ENCODE peak calls at places on chromosome 21, in ten cellular contexts. One of them, this sample, is unnamed.

GRCh38 chr21:29148535-29148934 is 18.1 kb downstream of the MAP3K7CL start:
- DNase-seq in stomach: no peak
- DNase-seq in right lobe of liver: no peak
- DNase-seq in upper lobe of left lung: no peak
- DNase-seq in esophagus squamous epithelium: no peak
- DNase-seq in prostate gland: peak; percentile 47
- DNase-seq in Peyer's patch: no peak
- DNase-seq in uterus: no peak
- DNase-seq in thyroid gland: no peak
- DNase-seq in endothelial cell of umbilical vein: no peak
- DNase-seq in this sample: no peak

GRCh38 chr21:29218749-29219148 is 80.0 kb upstream of the BACH1 start:
- DNase-seq in stomach: no peak
- DNase-seq in right lobe of liver: no peak
- DNase-seq in upper lobe of left lung: no peak
- DNase-seq in esophagus squamous epithelium: no peak
- DNase-seq in prostate gland: peak; percentile 79
- DNase-seq in Peyer's patch: no peak
- DNase-seq in uterus: no peak
- DNase-seq in thyroid gland: no peak
- DNase-seq in endothelial cell of umbilical vein: no peak
- DNase-seq in this sample: no peak

GRCh38 chr21:17461014-17461413 is 51.8 kb upstream of the CXADR start:
- DNase-seq in stomach: no peak
- DNase-seq in right lobe of liver: no peak
- DNase-seq in upper lobe of left lung: no peak
- DNase-seq in esophagus squamous epithelium: no peak
- DNase-seq in prostate gland: peak; percentile 41
- DNase-seq in Peyer's patch: no peak
- DNase-seq in uterus: peak; percentile 80
- DNase-seq in thyroid gland: no peak
- DNase-seq in endothelial cell of umbilical vein: no peak
- DNase-seq in this sample: peak; percentile 79

GRCh38 chr21:30642564-30642963 is at the start of gene KRTAP20-3:
- DNase-seq in stomach: no peak
- DNase-seq in right lobe of liver: no peak
- DNase-seq in upper lobe of left lung: no peak
- DNase-seq in esophagus squamous epithelium: no peak
- DNase-seq in prostate gland: no peak
- DNase-seq in Peyer's patch: no peak
- DNase-seq in uterus: no peak
- DNase-seq in thyroid gland: no peak
- DNase-seq in endothelial cell of umbilical vein: no peak
- DNase-seq in this sample: no peak

GRCh38 chr21:40760811-40761210 is 86.1 kb downstream of the DSCAM start:
- DNase-seq in stomach: no peak
- DNase-seq in right lobe of liver: no peak
- DNase-seq in upper lobe of left lung: no peak
- DNase-seq in esophagus squamous epithelium: no peak
- DNase-seq in prostate gland: no peak
- DNase-seq in Peyer's patch: no peak
- DNase-seq in uterus: no peak
- DNase-seq in thyroid gland: no peak
- DNase-seq in endothelial cell of umbilical vein: no peak
- DNase-seq in this sample: no peak

GRCh38 chr21:25080161-25080560 is 527.1 kb downstream of the MRPL39 start:
- DNase-seq in stomach: no peak
- DNase-seq in right lobe of liver: no peak
- DNase-seq in upper lobe of left lung: no peak
- DNase-seq in esophagus squamous epithelium: no peak
- DNase-seq in prostate gland: no peak
- DNase-seq in Peyer's patch: no peak
- DNase-seq in uterus: no peak
- DNase-seq in thyroid gland: no peak
- DNase-seq in endothelial cell of umbilical vein: no peak
- DNase-seq in this sample: no peak

GRCh38 chr21:44702111-44702972 is 5.4 kb downstream of the KRTAP10-12 start:
- DNase-seq in stomach: no peak
- DNase-seq in right lobe of liver: peak; percentile 38
- DNase-seq in upper lobe of left lung: peak; percentile 73
- DNase-seq in esophagus squamous epithelium: no peak
- DNase-seq in prostate gland: no peak
- DNase-seq in Peyer's patch: peak; percentile 38
- DNase-seq in uterus: no peak
- DNase-seq in thyroid gland: no peak
- DNase-seq in endothelial cell of umbilical vein: no peak
- DNase-seq in this sample: no peak

GRCh38 chr21:45114072-45114471 is 39.7 kb downstream of the ADARB1 start:
- DNase-seq in stomach: no peak
- DNase-seq in right lobe of liver: no peak
- DNase-seq in upper lobe of left lung: no peak
- DNase-seq in esophagus squamous epithelium: no peak
- DNase-seq in prostate gland: no peak
- DNase-seq in Peyer's patch: no peak
- DNase-seq in uterus: no peak
- DNase-seq in thyroid gland: no peak
- DNase-seq in endothelial cell of umbilical vein: no peak
- DNase-seq in this sample: no peak

GRCh38 chr21:39021475-39021832 is 161.8 kb downstream of the PSMG1 start:
- DNase-seq in stomach: no peak
- DNase-seq in right lobe of liver: no peak
- DNase-seq in upper lobe of left lung: peak; percentile 21
- DNase-seq in esophagus squamous epithelium: no peak
- DNase-seq in prostate gland: no peak
- DNase-seq in Peyer's patch: no peak
- DNase-seq in uterus: no peak
- DNase-seq in thyroid gland: no peak
- DNase-seq in endothelial cell of umbilical vein: no peak
- DNase-seq in this sample: no peak
- H3K27ac ChIP-seq in stomach: peak overlapping the region; percentile 75
- H3K27ac ChIP-seq in right lobe of liver: peak overlapping the region; percentile 8
- H3K27ac ChIP-seq in upper lobe of left lung: peak overlapping the region; percentile 76
- H3K27ac ChIP-seq in esophagus squamous epithelium: peak overlapping the region; percentile 83
- H3K27ac ChIP-seq in prostate gland: no peak overlapping the region
- H3K27ac ChIP-seq in Peyer's patch: peak overlapping the region; percentile 75
- H3K27ac ChIP-seq in uterus: peak overlapping the region; percentile 44
- H3K27ac ChIP-seq in thyroid gland: peak overlapping the region; percentile 92
- H3K27ac ChIP-seq in endothelial cell of umbilical vein: no peak overlapping the region
- H3K27ac ChIP-seq in this sample: no peak overlapping the region

GRCh38 chr21:36785615-36786014 is 86.7 kb downstream of the SIM2 start:
- DNase-seq in stomach: no peak
- DNase-seq in right lobe of liver: no peak
- DNase-seq in upper lobe of left lung: no peak
- DNase-seq in esophagus squamous epithelium: no peak
- DNase-seq in prostate gland: no peak
- DNase-seq in Peyer's patch: no peak
- DNase-seq in uterus: no peak
- DNase-seq in thyroid gland: no peak
- DNase-seq in endothelial cell of umbilical vein: no peak
- DNase-seq in this sample: no peak

GRCh38 chr21:36791150-36791549 is 92.2 kb downstream of the SIM2 start:
- DNase-seq in stomach: no peak
- DNase-seq in right lobe of liver: no peak
- DNase-seq in upper lobe of left lung: no peak
- DNase-seq in esophagus squamous epithelium: no peak
- DNase-seq in prostate gland: peak; percentile 48
- DNase-seq in Peyer's patch: no peak
- DNase-seq in uterus: no peak
- DNase-seq in thyroid gland: no peak
- DNase-seq in endothelial cell of umbilical vein: no peak
- DNase-seq in this sample: no peak

GRCh38 chr21:36790616-36791015 is 91.7 kb downstream of the SIM2 start:
- DNase-seq in stomach: no peak
- DNase-seq in right lobe of liver: no peak
- DNase-seq in upper lobe of left lung: no peak
- DNase-seq in esophagus squamous epithelium: no peak
- DNase-seq in prostate gland: peak; percentile 69
- DNase-seq in Peyer's patch: no peak
- DNase-seq in uterus: no peak
- DNase-seq in thyroid gland: no peak
- DNase-seq in endothelial cell of umbilical vein: no peak
- DNase-seq in this sample: no peak

GRCh38 chr21:36784942-36785341 is 86.0 kb downstream of the SIM2 start:
- DNase-seq in stomach: no peak
- DNase-seq in right lobe of liver: no peak
- DNase-seq in upper lobe of left lung: no peak
- DNase-seq in esophagus squamous epithelium: no peak
- DNase-seq in prostate gland: peak; percentile 32
- DNase-seq in Peyer's patch: no peak
- DNase-seq in uterus: no peak
- DNase-seq in thyroid gland: no peak
- DNase-seq in endothelial cell of umbilical vein: no peak
- DNase-seq in this sample: no peak

DNA sequence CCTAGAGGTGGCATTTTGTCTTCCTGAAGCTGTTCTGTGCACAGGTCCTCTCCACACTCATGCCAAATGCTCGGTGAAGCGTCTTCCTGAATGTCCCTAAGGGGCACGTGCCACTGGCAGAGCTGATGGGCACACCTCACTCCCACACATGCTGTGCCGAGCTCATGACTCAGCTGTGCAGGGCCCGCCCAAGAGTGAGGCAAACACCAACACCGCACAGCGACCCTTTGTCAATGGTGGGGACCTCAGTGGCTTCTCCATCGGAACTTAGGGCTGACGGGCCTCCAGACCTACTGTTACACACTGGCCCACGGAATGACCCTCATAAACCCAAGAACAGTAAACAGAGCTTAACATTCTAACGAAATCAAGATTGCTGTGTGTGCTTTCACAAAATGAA is 89.2 kb downstream of the SIM2 start:
- DNase-seq in stomach: peak; percentile 62
- DNase-seq in right lobe of liver: no peak
- DNase-seq in upper lobe of left lung: peak; percentile 28
- DNase-seq in esophagus squamous epithelium: no peak
- DNase-seq in prostate gland: peak; percentile 72
- DNase-seq in Peyer's patch: peak; percentile 68
- DNase-seq in uterus: no peak
- DNase-seq in thyroid gland: peak; percentile 24
- DNase-seq in endothelial cell of umbilical vein: no peak
- DNase-seq in this sample: no peak
- TF ChIP-seq POLR2A in stomach: no peak
- TF ChIP-seq POLR2A in right lobe of liver: no peak
- TF ChIP-seq POLR2A in upper lobe of left lung: no peak
- TF ChIP-seq POLR2A in esophagus squamous epithelium: no peak
- TF ChIP-seq POLR2A in prostate gland: no peak
- TF ChIP-seq POLR2A in Peyer's patch: no peak
- TF ChIP-seq POLR2A in uterus: no peak
- TF ChIP-seq POLR2A in thyroid gland: no peak
- TF ChIP-seq POLR2A in endothelial cell of umbilical vein: no peak
- TF ChIP-seq POLR2A in this sample: no peak

GRCh38 chr21:31726407-31726806 is 5.5 kb downstream of the SCAF4 start:
- DNase-seq in stomach: no peak
- DNase-seq in right lobe of liver: no peak
- DNase-seq in upper lobe of left lung: no peak
- DNase-seq in esophagus squamous epithelium: no peak
- DNase-seq in prostate gland: no peak
- DNase-seq in Peyer's patch: no peak
- DNase-seq in uterus: no peak
- DNase-seq in thyroid gland: no peak
- DNase-seq in endothelial cell of umbilical vein: no peak
- DNase-seq in this sample: no peak

GRCh38 chr21:31725202-31725840 is 6.6 kb downstream of the SCAF4 start:
- DNase-seq in stomach: no peak
- DNase-seq in right lobe of liver: no peak
- DNase-seq in upper lobe of left lung: no peak
- DNase-seq in esophagus squamous epithelium: no peak
- DNase-seq in prostate gland: no peak
- DNase-seq in Peyer's patch: no peak
- DNase-seq in uterus: no peak
- DNase-seq in thyroid gland: no peak
- DNase-seq in endothelial cell of umbilical vein: no peak
- DNase-seq in this sample: no peak

GRCh38 chr21:31721381-31721780 is 10.5 kb downstream of the SCAF4 start:
- DNase-seq in stomach: no peak
- DNase-seq in right lobe of liver: no peak
- DNase-seq in upper lobe of left lung: no peak
- DNase-seq in esophagus squamous epithelium: no peak
- DNase-seq in prostate gland: no peak
- DNase-seq in Peyer's patch: no peak
- DNase-seq in uterus: no peak
- DNase-seq in thyroid gland: no peak
- DNase-seq in endothelial cell of umbilical vein: no peak
- DNase-seq in this sample: no peak

GRCh38 chr21:31727181-31727580 is 4.7 kb downstream of the SCAF4 start:
- DNase-seq in stomach: no peak
- DNase-seq in right lobe of liver: no peak
- DNase-seq in upper lobe of left lung: no peak
- DNase-seq in esophagus squamous epithelium: no peak
- DNase-seq in prostate gland: no peak
- DNase-seq in Peyer's patch: no peak
- DNase-seq in uterus: no peak
- DNase-seq in thyroid gland: no peak
- DNase-seq in endothelial cell of umbilical vein: no peak
- DNase-seq in this sample: no peak

DNA sequence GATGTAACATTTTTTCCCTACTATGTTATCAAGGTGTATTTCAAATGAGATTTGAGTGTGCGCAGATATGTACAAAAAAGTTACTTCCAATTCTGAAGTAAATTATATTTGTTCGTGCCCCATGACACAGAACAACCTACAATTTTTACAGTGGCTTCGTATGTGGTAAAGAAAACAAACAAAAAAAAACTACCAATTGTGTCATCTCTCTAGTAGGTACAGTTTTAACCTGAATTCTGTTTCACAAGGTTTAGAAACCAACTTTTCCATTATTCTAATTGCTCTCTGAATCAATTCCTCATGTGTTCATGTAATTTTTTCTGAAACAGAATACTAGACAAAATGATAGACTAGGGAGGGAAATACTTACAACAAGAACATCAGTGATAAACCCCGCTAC is 7.4 kb downstream of the SCAF4 start:
- DNase-seq in stomach: no peak
- DNase-seq in right lobe of liver: no peak
- DNase-seq in upper lobe of left lung: no peak
- DNase-seq in esophagus squamous epithelium: no peak
- DNase-seq in prostate gland: no peak
- DNase-seq in Peyer's patch: no peak
- DNase-seq in uterus: no peak
- DNase-seq in thyroid gland: no peak
- DNase-seq in endothelial cell of umbilical vein: no peak
- DNase-seq in this sample: no peak
- H3K36me3 ChIP-seq in stomach: no peaks in the 10 kb centered on the region
- H3K36me3 ChIP-seq in right lobe of liver: no peaks in the 10 kb centered on the region
- H3K36me3 ChIP-seq in upper lobe of left lung: no peaks in the 10 kb centered on the region
- H3K36me3 ChIP-seq in esophagus squamous epithelium: no peaks in the 10 kb centered on the region
- H3K36me3 ChIP-seq in prostate gland: no peaks in the 10 kb centered on the region
- H3K36me3 ChIP-seq in Peyer's patch: no peaks in the 10 kb centered on the region
- H3K36me3 ChIP-seq in uterus: no peaks in the 10 kb centered on the region
- H3K36me3 ChIP-seq in thyroid gland: no peaks in the 10 kb centered on the region
- H3K36me3 ChIP-seq in endothelial cell of umbilical vein: no peaks in the 10 kb centered on the region
- H3K36me3 ChIP-seq in this sample: no peaks in the 10 kb centered on the region

DNA sequence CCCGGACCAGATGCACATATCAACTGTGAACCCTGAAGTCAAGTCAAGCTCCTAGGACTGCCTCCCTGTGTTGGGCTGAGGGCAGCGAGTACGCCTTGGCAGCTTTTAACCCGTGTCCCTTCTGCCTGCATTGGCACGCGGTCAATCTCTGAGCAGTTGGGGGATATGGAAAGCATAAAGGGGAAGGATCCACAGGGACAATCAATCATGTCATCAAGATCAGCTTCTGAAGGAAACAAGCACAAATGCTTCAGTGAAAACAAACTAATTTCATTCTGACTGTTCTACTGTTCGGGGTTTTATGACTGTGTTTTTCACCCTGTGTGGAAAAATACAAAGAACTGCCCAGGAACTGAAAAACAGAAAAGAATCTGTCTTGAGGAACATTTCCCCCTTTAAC is 106.2 kb downstream of the RUNX1 start:
- DNase-seq in stomach: no peak
- DNase-seq in right lobe of liver: no peak
- DNase-seq in upper lobe of left lung: no peak
- DNase-seq in esophagus squamous epithelium: no peak
- DNase-seq in prostate gland: no peak
- DNase-seq in Peyer's patch: no peak
- DNase-seq in uterus: no peak
- DNase-seq in thyroid gland: no peak
- DNase-seq in endothelial cell of umbilical vein: no peak
- DNase-seq in this sample: no peak
- H3K27ac ChIP-seq in stomach: no peak overlapping the region
- H3K27ac ChIP-seq in right lobe of liver: no peak overlapping the region
- H3K27ac ChIP-seq in upper lobe of left lung: no peak overlapping the region
- H3K27ac ChIP-seq in esophagus squamous epithelium: no peak overlapping the region
- H3K27ac ChIP-seq in prostate gland: no peak overlapping the region
- H3K27ac ChIP-seq in Peyer's patch: no peak overlapping the region
- H3K27ac ChIP-seq in uterus: no peak overlapping the region
- H3K27ac ChIP-seq in thyroid gland: no peak overlapping the region
- H3K27ac ChIP-seq in endothelial cell of umbilical vein: no peak overlapping the region
- H3K27ac ChIP-seq in this sample: no peak overlapping the region

This sample was measured in adrenal gland.